ENCODE peak calls at places on chromosomes 1 and 21, in five cellular contexts. Y is cardiac muscle cell; P is mucosa of gallbladder; F is stomach; C is stimulated activated effector memory CD8-positive, alpha-beta T cell treated with anti-CD3 and anti-CD28 coated beads, Interleukin-12 subunit alpha, Interleukin-12 subunit beta, amount 100 ng/mL, for 72 hours. E is an unnamed sample.

GRCh38 chr21:24895885-24896734 is 711.2 kb downstream of the MRPL39 start:
- DNase-seq in Y (peak; percentile 29), P (peak; percentile 11), F (peak; percentile 26), C (no peak), E (peak; percentile 8)

GRCh38 chr1:200660719-200661118 is 9.0 kb downstream of the DDX59 start:
- DNase-seq in Y (no peak), P (peak; percentile 42), F (no peak), C (no peak), E (no peak)

GRCh38 chr1:9716404-9717192 is 65.1 kb downstream of the PIK3CD start:
- DNase-seq in Y (no peak), P (no peak), F (no peak), C (peak; percentile 69), E (no peak)

GRCh38 chr21:33078907-33079582 is 9.1 kb downstream of the OLIG1 start:
- DNase-seq in Y (no peak), P (no peak), F (no peak), C (peak; percentile 63), E (peak; percentile 92)

GRCh38 chr21:42112223-42112622 is 41.1 kb downstream of the UMODL1 start:
- DNase-seq in Y (no peak), P (no peak), F (no peak), C (no peak), E (peak; percentile 38)

GRCh38 chr1:202203238-202204039 is 9.8 kb downstream of the LGR6 start:
- DNase-seq in Y (no peak), P (no peak), F (no peak), C (no peak), E (no peak)

GRCh38 chr1:237154173-237154572 is 112.2 kb downstream of the RYR2 start:
- DNase-seq in Y (no peak), P (no peak), F (no peak), C (no peak), E (peak; percentile 16)

GRCh38 chr1:162676087-162676486 is 43.8 kb downstream of the DDR2 start:
- DNase-seq in Y (no peak), P (no peak), F (no peak), C (no peak), E (no peak)

GRCh38 chr1:212512731-212513559 is 80.2 kb downstream of the NENF start:
- DNase-seq in Y (no peak), P (no peak), F (no peak), C (no peak), E (no peak)

GRCh38 chr1:84348240-84348555 is 46.7 kb downstream of the SAMD13 start:
- DNase-seq in Y (no peak), P (no peak), F (no peak), C (no peak), E (no peak)

GRCh38 chr1:64516301-64516700 is 46.4 kb downstream of the CACHD1 start:
- DNase-seq in Y (no peak), P (no peak), F (no peak), C (no peak), E (no peak)